ENCODE peak calls at places on chromosome 11, in eight cellular contexts. C is transverse colon, F is heart left ventricle, O is uterus, R is Peyer's patch, U is A549, Y is spleen, E is IMR-90. G is an unnamed sample.

GRCh38 chr11:36702330-36703054 is 104.5 kb upstream of the RAG2 start:
- DNase-seq in Y (no peak), E (peak), O (no peak), C (no peak), R (peak), F (no peak), U (peak), G (no peak)

GRCh38 chr11:78147807-78148206 is 8.4 kb upstream of the ALG8 start:
- DNase-seq in Y (no peak), R (no peak), O (no peak), E (no peak), F (no peak), C (no peak), U (no peak), G (no peak)

GRCh38 chr11:15816270-15816871 is 540.0 kb downstream of the SOX6 start:
- DNase-seq in Y (no peak), O (no peak), R (no peak), U (no peak), C (peak), F (peak), E (peak), G (peak)

GRCh38 chr11:84675631-84676030 is 951.5 kb downstream of the DLG2 start:
- DNase-seq in U (no peak), C (no peak), F (no peak), R (no peak), E (no peak), Y (no peak), O (no peak), G (no peak)

GRCh38 chr11:107563702-107564101 is 1.8 kb downstream of the ALKBH8 start:
- DNase-seq in R (peak), E (peak), O (peak), U (peak), Y (no peak), C (peak), F (no peak), G (peak)

GRCh38 chr11:67370351-67371076 is 2.9 kb downstream of the CLCF1 start:
- DNase-seq in F (no peak), E (peak), R (no peak), O (peak), Y (no peak), C (no peak), U (no peak), G (no peak)

GRCh38 chr11:79285756-79286155 is 155.1 kb downstream of the TENM4 start:
- DNase-seq in E (no peak), F (no peak), U (no peak), R (no peak), Y (no peak), O (no peak), C (no peak), G (no peak)

GRCh38 chr11:47406896-47407745 is 1.3 kb upstream of the SLC39A13 start:
- DNase-seq in R (no peak), C (no peak), O (no peak), E (peak), F (no peak), Y (no peak), U (no peak), G (no peak)

GRCh38 chr11:93652161-93652597 is 9.3 kb upstream of the CEP295 start:
- DNase-seq in Y (no peak), U (peak), E (peak), R (peak), C (no peak), O (no peak), F (no peak), G (no peak)

GRCh38 chr11:45617886-45618601 is 47.4 kb downstream of the CHST1 start:
- DNase-seq in R (no peak), U (no peak), C (no peak), Y (no peak), F (no peak), E (no peak), O (no peak), G (no peak)

GRCh38 chr11:40290031-40290650 is 1169.3 kb downstream of the LRRC4C start:
- DNase-seq in U (no peak), Y (no peak), E (peak), O (no peak), C (no peak), R (no peak), F (no peak), G (no peak)

GRCh38 chr11:45652781-45653180 is 12.6 kb downstream of the CHST1 start:
- DNase-seq in O (no peak), C (no peak), U (no peak), E (peak), R (no peak), Y (no peak), F (no peak), G (no peak)

GRCh38 chr11:124644426-124645280 is 22.0 kb downstream of the TBRG1 start:
- DNase-seq in O (peak), R (peak), E (peak), U (peak), C (peak), Y (no peak), F (peak), G (peak)

GRCh38 chr11:28342704-28343103 is 234.5 kb downstream of the METTL15 start:
- DNase-seq in U (peak), C (no peak), F (no peak), Y (no peak), O (no peak), R (no peak), E (peak), G (no peak)

GRCh38 chr11:15969701-15970329 is 386.5 kb downstream of the SOX6 start:
- DNase-seq in F (no peak), C (no peak), R (no peak), O (no peak), Y (no peak), U (no peak), E (peak), G (no peak)

GRCh38 chr11:77030834-77031414 is 3.3 kb upstream of the B3GNT6 start:
- DNase-seq in C (no peak), F (no peak), R (no peak), O (no peak), Y (no peak), U (no peak), E (no peak), G (no peak)

GRCh38 chr11:14634813-14635212 is 8.8 kb upstream of the PDE3B start:
- DNase-seq in O (no peak), F (no peak), U (no peak), Y (no peak), R (no peak), C (no peak), E (no peak), G (no peak)

GRCh38 chr11:64009710-64010109 is 23.5 kb downstream of the OTUB1 start:
- DNase-seq in U (no peak), R (no peak), Y (no peak), C (no peak), E (no peak), F (no peak), O (no peak), G (no peak)

GRCh38 chr11:36372101-36372767 is 76.1 kb downstream of the PRR5L start:
- DNase-seq in R (no peak), U (peak), Y (no peak), C (no peak), E (peak), F (no peak), O (no peak), G (no peak)

GRCh38 chr11:9687736-9688494 is 24.0 kb downstream of the SWAP70 start:
- DNase-seq in E (peak), O (no peak), C (no peak), R (no peak), F (no peak), Y (no peak), U (no peak), G (no peak)

GRCh38 chr11:14973621-14974020 is 1.5 kb upstream of the CALCA start:
- DNase-seq in Y (peak), E (peak), F (no peak), R (no peak), O (no peak), U (no peak), C (no peak), G (no peak)

GRCh38 chr11:46918087-46918751 is at the start of gene LRP4:
- DNase-seq in U (peak), Y (peak), R (peak), F (peak), O (peak), C (peak), E (no peak), G (peak)

GRCh38 chr11:119316017-119316728 is 757 bp downstream of the MCAM start:
- DNase-seq in C (no peak), E (no peak), Y (no peak), U (no peak), R (no peak), O (peak), F (peak), G (peak)

DNA sequence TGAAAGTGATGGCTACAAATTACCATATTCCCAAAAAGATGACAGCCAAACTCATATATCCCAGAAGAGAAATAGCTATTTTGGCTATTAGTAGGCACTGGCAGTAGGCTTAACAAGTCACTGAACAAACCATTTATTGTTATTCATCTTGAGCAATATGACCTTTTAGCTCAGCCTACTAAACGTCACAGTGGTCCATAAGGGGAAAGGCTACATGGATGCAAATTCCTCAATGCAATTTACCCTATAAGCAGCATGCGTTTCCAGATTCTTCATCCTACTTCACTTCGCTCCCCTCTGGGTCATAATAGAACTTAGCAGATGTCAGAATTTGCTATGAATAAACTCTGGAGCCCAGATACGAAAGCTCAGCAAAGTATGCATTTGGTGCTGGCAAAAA is 114.0 kb downstream of the SIK3 start:
- DNase-seq in E (peak), R (no peak), Y (no peak), O (no peak), F (no peak), C (no peak), U (no peak), G (no peak)
- H3K27ac ChIP-seq in E (peak), R (no peak), Y (peak), O (peak), F (peak), C (peak), U (no peak), G (no peak)

DNA sequence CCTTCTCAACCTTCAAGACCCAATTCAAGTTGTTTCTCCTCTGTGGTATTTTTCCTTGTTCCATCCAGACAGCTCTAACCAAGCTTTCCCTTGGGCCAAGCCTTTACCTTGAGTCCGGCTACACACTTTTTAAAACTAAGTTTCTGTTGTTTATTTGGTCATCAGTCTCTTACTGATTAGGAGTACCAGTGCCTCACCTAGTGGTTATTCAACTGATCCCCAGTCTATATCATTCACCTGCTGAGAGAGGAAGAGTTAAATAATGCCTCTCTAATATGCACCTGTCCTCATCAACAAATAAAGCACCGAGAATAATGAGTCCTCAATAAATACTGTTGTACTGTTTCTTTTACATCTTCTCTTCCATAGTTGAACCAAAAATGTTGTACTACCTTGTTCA is 160.8 kb downstream of the MSANTD4 start:
- DNase-seq in O (no peak), R (no peak), C (no peak), Y (no peak), E (peak), F (no peak), U (no peak), G (no peak)
- TF ChIP-seq CTCF in O (no peak), R (peak), C (no peak), Y (no peak), E (peak), F (no peak), U (peak), G (no peak)

DNA sequence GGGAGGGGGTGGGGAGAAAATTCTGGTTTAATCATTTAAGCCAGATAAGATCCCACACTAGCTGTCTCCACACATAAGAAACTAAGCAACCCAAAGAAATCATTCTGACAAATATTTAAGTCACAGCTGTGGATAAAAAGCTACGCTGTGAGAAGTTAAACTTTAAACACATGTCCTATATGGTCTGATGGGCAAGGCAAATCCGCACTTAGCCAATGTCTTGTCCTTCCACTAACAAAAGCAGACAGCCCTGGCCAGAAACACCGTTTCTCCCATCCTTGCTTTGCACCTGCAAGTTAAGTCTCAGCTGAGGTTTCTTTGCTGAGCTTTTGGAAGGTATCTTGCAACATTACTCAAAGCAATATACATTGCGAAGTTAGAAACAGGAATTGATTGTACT is 68.0 kb downstream of the ETS1 start:
- DNase-seq in Y (no peak), C (no peak), F (no peak), E (no peak), R (peak), O (no peak), U (no peak), G (no peak)
- TF ChIP-seq POLR2A in Y (no peak), C (no peak), F (no peak), E (peak), R (no peak), O (no peak), U (no peak), G (no peak)

DNA sequence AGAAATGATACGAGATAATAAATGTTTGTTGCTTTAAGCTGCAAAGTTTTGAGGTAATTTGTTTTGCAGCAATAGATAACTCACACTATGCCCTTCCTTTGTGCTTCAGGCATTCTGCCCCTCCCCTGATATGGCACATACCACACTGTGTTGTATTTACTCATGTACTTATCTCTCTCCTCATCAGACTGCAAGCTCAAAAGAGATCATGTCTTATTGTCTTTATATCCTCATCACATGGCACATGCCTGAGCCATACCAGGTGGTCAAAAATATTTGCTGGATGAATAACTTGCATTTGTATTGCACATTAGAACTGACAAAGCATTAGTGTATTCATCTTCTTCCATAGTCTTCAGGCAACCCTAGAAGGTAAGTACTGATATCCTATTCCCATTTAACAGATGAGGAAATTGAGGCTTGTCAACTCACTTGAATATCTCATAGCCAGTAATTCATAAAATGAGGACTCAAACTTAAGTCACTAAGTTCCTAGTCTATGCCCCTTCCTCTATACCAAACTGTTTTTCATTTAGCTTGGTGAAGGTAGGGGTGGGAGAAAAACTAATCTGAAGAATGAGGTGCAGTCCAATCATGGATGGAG is 83.9 kb upstream of the EED start:
- DNase-seq in U (peak), E (peak), F (no peak), C (no peak), Y (no peak), R (no peak), O (no peak), G (no peak)
- H3K27ac ChIP-seq in U (peak), E (no peak), F (peak), C (peak), Y (peak), R (no peak), O (no peak), G (no peak)